ENCODE peak calls at places on chromosomes 5 and 9, in seven cellular contexts. J is lower lobe of right lung, G is keratinocyte, W is upper lobe of right lung, C is Peyer's patch, I is HCT116, S is heart right ventricle. D is an unnamed sample.

GRCh38 chr5:73692166-73692640 is 66.2 kb downstream of the ARHGEF28 start:
- DNase-seq in J (no peak), G (peak), W (no peak), C (no peak), I (no peak), S (no peak), D (no peak)

GRCh38 chr9:1709347-1709746 is 305.8 kb upstream of the SMARCA2 start:
- DNase-seq in J (no peak), G (no peak), W (no peak), C (peak), I (no peak), S (no peak), D (no peak)

GRCh38 chr5:172223901-172224873 is 30.2 kb downstream of the EFCAB9 start:
- DNase-seq in J (no peak), G (no peak), W (no peak), C (no peak), I (no peak), S (no peak), D (no peak)

GRCh38 chr5:174828786-174829510 is 104.6 kb downstream of the MSX2 start:
- DNase-seq in J (no peak), G (no peak), W (no peak), C (no peak), I (no peak), S (no peak), D (no peak)

GRCh38 chr9:126886194-126886830 is 25.9 kb downstream of the ZBTB34 start:
- DNase-seq in J (no peak), G (no peak), W (peak), C (no peak), I (no peak), S (no peak), D (no peak)

GRCh38 chr5:175885813-175886212 is 14.4 kb downstream of the CPLX2 start:
- DNase-seq in J (no peak), G (no peak), W (no peak), C (no peak), I (no peak), S (no peak), D (no peak)

GRCh38 chr9:95010431-95010838 is 283.9 kb downstream of the AOPEP start:
- DNase-seq in J (no peak), G (no peak), W (no peak), C (no peak), I (no peak), S (no peak), D (no peak)

GRCh38 chr9:20601292-20601691 is 21.0 kb downstream of the MLLT3 start:
- DNase-seq in J (no peak), G (no peak), W (no peak), C (no peak), I (no peak), S (no peak), D (no peak)

GRCh38 chr5:73376618-73377170 is 71.9 kb downstream of the FOXD1 start:
- DNase-seq in J (no peak), G (peak), W (no peak), C (no peak), I (no peak), S (no peak), D (no peak)

GRCh38 chr9:121326130-121326838 is 43.8 kb downstream of the STOM start:
- DNase-seq in J (peak), G (no peak), W (no peak), C (peak), I (no peak), S (peak), D (no peak)

GRCh38 chr5:34564706-34565235 is 91.4 kb upstream of the RAI14 start:
- DNase-seq in J (no peak), G (no peak), W (no peak), C (no peak), I (no peak), S (no peak), D (no peak)

GRCh38 chr9:129981180-129981907 is 61.6 kb downstream of the FNBP1 start:
- DNase-seq in J (peak), G (no peak), W (no peak), C (peak), I (no peak), S (no peak), D (peak)

GRCh38 chr9:96505316-96505991 is 55.5 kb downstream of the HABP4 start:
- DNase-seq in J (no peak), G (no peak), W (no peak), C (no peak), I (no peak), S (no peak), D (no peak)

GRCh38 chr5:149007174-149007573 is 55.7 kb downstream of the SH3TC2 start:
- DNase-seq in J (no peak), G (no peak), W (no peak), C (no peak), I (no peak), S (no peak), D (no peak)

GRCh38 chr9:137534256-137535119 is 15.7 kb downstream of the PNPLA7 start:
- DNase-seq in J (peak), G (no peak), W (no peak), C (no peak), I (peak), S (no peak), D (no peak)

GRCh38 chr5:163104496-163104895 is 332.9 kb upstream of the CCNG1 start:
- DNase-seq in J (no peak), G (no peak), W (no peak), C (no peak), I (no peak), S (no peak), D (no peak)

GRCh38 chr5:151825445-151825844 is 53.7 kb downstream of the G3BP1 start:
- DNase-seq in J (no peak), G (no peak), W (no peak), C (peak), I (peak), S (no peak), D (peak)

GRCh38 chr5:32916648-32917047 is 205.5 kb downstream of the NPR3 start:
- DNase-seq in J (no peak), G (no peak), W (no peak), C (no peak), I (peak), S (no peak), D (no peak)

GRCh38 chr9:80401243-80401642 is 829.5 kb downstream of the TLE4 start:
- DNase-seq in J (no peak), G (no peak), W (no peak), C (no peak), I (no peak), S (no peak), D (no peak)

GRCh38 chr9:80400624-80401230 is 829.0 kb downstream of the TLE4 start:
- DNase-seq in J (no peak), G (no peak), W (no peak), C (no peak), I (no peak), S (no peak), D (no peak)
- H3K4me3 ChIP-seq in J (no peak), G (no peak), W (no peak), C (no peak), I (no peak), S (no peak), D (no peak)

GRCh38 chr9:97768731-97769130 is 71.6 kb upstream of the XPA start:
- DNase-seq in J (no peak), G (no peak), W (no peak), C (no peak), I (no peak), S (no peak), D (no peak)
- H3K27ac ChIP-seq in J (no peak), G (peak), W (no peak), C (no peak), I (no peak), S (no peak), D (no peak)

DNA sequence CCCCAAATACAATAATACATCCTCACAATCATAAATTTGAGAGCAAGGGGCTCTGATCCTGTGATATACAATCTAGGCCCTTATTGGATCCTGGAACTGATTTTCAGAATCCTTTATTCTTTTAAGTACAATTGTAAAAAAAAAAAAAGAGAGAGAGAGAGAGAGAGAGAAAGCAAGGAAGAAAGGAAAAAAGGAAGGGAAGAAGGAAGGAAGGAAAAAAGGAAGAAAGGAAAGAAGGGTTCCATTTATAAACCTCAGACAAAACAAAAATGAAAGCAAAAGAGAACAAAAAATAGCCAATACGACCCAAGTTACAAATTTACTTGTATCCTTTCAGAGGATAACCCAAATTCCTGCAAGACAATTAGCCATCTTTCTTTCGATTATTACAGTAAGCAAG is 543.1 kb downstream of the RAB3C start:
- DNase-seq in J (no peak), G (no peak), W (no peak), C (no peak), I (no peak), S (no peak), D (no peak)
- H3K4me3 ChIP-seq in J (no peak), G (no peak), W (peak), C (no peak), I (no peak), S (peak), D (peak)

GRCh38 chr9:109751253-109751652 is 28.7 kb upstream of the PALM2AKAP2 start:
- DNase-seq in J (no peak), G (no peak), W (no peak), C (no peak), I (no peak), S (no peak), D (no peak)

GRCh38 chr9:109742759-109743388 is 37.1 kb upstream of the PALM2AKAP2 start:
- DNase-seq in J (no peak), G (no peak), W (no peak), C (no peak), I (no peak), S (no peak), D (no peak)

GRCh38 chr9:109739760-109740159 is 40.2 kb upstream of the PALM2AKAP2 start:
- DNase-seq in J (no peak), G (no peak), W (no peak), C (no peak), I (no peak), S (no peak), D (no peak)

DNA sequence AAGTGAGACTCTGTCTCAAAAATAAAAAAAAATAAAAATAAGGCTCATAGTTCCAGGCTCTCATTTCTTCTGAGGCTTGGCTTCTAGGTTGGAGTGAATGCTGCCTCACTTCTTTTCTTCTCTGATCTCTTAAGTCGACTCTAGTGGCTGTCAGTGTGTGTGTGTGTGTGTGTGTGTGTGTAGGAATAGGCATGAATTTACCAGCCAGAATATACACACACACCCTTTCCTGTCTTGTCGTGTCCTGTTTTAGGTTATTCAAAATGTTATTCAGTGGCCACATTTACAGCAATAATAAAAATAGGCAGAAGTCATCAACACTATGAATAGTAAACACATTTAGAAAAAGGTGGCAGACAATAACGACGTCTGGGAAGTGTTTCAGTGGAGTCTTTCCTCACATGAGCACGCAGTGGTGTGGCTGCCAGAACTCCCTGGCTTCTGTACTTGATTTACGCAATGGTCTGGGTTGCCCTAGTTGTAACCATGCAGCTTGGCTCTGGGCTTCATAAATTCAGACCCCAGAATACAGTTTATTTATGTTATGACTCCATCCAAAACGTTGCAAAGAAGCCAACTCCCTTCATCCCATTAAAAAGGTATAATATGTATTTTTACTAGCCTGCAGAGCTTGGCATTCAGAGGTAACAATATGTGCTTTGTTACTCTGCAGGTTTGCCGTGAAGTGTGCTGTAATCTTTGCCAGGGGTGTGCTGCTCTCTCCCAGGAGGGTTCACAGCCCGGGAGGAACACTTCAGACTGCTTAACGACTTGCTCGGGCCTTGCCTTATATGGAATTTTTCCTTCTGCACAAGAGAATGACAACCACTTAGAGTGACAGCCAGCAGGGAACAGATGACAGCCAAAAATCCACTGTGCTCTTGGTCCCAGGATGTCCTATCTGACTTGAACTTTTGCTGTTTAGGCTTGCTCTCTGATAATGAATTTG is 34.4 kb upstream of the PALM2AKAP2 start:
- DNase-seq in J (peak), G (no peak), W (peak), C (no peak), I (no peak), S (peak), D (no peak)
- H3K27ac ChIP-seq in J (peak), G (no peak), W (peak), C (peak), I (no peak), S (peak), D (no peak)

GRCh38 chr5:79510638-79511037 is 3.3 kb downstream of the HOMER1 start:
- DNase-seq in J (no peak), G (no peak), W (no peak), C (no peak), I (no peak), S (peak), D (no peak)
- H3K4me3 ChIP-seq in J (no peak), G (no peak), W (no peak), C (no peak), I (no peak), S (peak), D (peak)

GRCh38 chr9:133826289-133827085 is 88.3 kb upstream of the SARDH start:
- DNase-seq in J (no peak), G (no peak), W (no peak), C (no peak), I (no peak), S (no peak), D (no peak)

GRCh38 chr9:133828338-133828997 is 90.3 kb upstream of the SARDH start:
- DNase-seq in J (no peak), G (no peak), W (no peak), C (no peak), I (no peak), S (no peak), D (no peak)

GRCh38 chr9:133833388-133834025 is 95.4 kb upstream of the SARDH start:
- DNase-seq in J (no peak), G (no peak), W (no peak), C (no peak), I (no peak), S (no peak), D (no peak)

GRCh38 chr9:133832836-133833235 is 94.7 kb upstream of the SARDH start:
- DNase-seq in J (no peak), G (no peak), W (no peak), C (no peak), I (no peak), S (no peak), D (no peak)

GRCh38 chr9:133830310-133830709 is 92.2 kb upstream of the SARDH start:
- DNase-seq in J (no peak), G (no peak), W (no peak), C (no peak), I (no peak), S (no peak), D (no peak)
- H3K27ac ChIP-seq in J (no peak), G (no peak), W (no peak), C (no peak), I (no peak), S (no peak), D (no peak)

GRCh38 chr5:142527664-142528295 is 158.1 kb downstream of the FGF1 start:
- DNase-seq in J (no peak), G (no peak), W (no peak), C (no peak), I (no peak), S (no peak), D (no peak)
- H3K4me3 ChIP-seq in J (no peak), G (no peak), W (no peak), C (no peak), I (no peak), S (no peak), D (no peak)

GRCh38 chr5:179269781-179270543 is 75.3 kb downstream of the ADAMTS2 start:
- DNase-seq in J (peak), G (no peak), W (peak), C (peak), I (no peak), S (no peak), D (no peak)
- H3K27ac ChIP-seq in J (peak), G (no peak), W (peak), C (peak), I (no peak), S (no peak), D (no peak)

DNA sequence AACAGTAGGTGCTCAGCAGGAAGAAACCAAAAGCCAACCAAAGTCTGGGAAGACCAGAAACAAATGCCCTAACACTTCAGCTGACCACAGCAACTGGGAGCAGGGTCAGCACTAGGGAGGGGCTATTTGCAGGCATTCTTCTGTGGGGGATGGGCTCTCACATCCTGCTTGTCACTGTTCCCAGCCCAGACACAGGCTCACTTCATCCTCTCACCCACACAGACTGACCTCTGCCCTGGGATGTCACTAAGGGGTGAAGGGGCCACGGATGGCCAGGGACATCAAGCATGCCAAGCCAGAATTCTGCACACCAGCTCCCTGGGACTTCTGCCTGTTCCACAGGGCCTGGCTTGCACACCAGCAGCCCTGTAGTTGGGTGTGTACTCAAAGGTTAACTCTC is 28.7 kb downstream of the GFRA3 start:
- DNase-seq in J (no peak), G (no peak), W (no peak), C (no peak), I (no peak), S (no peak), D (no peak)
- H3K4me3 ChIP-seq in J (no peak), G (no peak), W (no peak), C (no peak), I (no peak), S (no peak), D (no peak)

DNA sequence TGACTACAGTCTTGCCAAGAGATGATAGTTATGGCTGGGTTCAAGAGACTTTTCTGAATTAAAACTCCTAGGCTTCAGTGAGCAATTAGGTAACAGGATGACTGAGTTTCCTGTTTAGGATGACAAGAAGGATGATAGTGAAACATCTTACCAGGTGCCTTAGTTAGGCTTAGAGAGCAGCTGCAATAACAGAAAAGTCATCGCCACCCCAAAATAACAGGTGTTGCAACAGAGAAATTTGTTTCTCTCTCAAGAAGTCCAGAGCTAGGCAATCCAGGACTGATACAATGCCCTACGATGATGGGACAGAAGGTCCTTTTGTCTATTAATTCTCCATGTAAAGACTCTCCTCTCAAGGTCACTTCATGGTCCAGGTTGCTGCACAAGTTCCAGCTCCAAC is 361.8 kb downstream of the CAAP1 start:
- DNase-seq in J (no peak), G (no peak), W (no peak), C (no peak), I (no peak), S (no peak), D (no peak)
- H3K27ac ChIP-seq in J (no peak), G (no peak), W (no peak), C (no peak), I (no peak), S (no peak), D (no peak)

D was measured in dorsolateral prefrontal cortex.